ENCODE peak calls at places on chromosomes 11 and 22, in four cellular contexts. K is SK-N-SH, X is HCT116, U is K562. M is an unnamed sample.

GRCh38 chr22:40482886-40483285 is 112.5 kb downstream of the SGSM3 start:
- DNase-seq in K (no peak), U (no peak), X (no peak), M (no peak)

GRCh38 chr11:70804174-70804855 is 406.0 kb downstream of the CTTN start:
- DNase-seq in K (no peak), X (no peak), U (no peak), M (no peak)

GRCh38 chr11:78542007-78542406 is 32.7 kb downstream of the NARS2 start:
- DNase-seq in X (no peak), U (no peak), K (no peak), M (no peak)

GRCh38 chr22:37190262-37190780 is 2.3 kb upstream of the C1QTNF6 start:
- DNase-seq in K (no peak), X (no peak), U (peak; percentile 48), M (no peak)

GRCh38 chr11:46643531-46643930 is 26.2 kb downstream of the ATG13 start:
- DNase-seq in X (no peak), U (no peak), K (no peak), M (no peak)

GRCh38 chr11:26331911-26332571 is at the start of gene ANO3:
- DNase-seq in U (peak; percentile 56), K (peak; percentile 88), X (no peak), M (no peak)

GRCh38 chr11:1887451-1888346 is 4.0 kb downstream of the PRR33 start:
- DNase-seq in K (peak; percentile 14), U (no peak), X (no peak), M (no peak)

GRCh38 chr22:22895776-22896445 is 8.3 kb downstream of the IGLL5 start:
- DNase-seq in U (no peak), K (no peak), X (no peak), M (no peak)

GRCh38 chr22:17728786-17729185 is 45.5 kb downstream of the BID start:
- DNase-seq in X (no peak), K (no peak), U (no peak), M (no peak)

GRCh38 chr11:2590951-2591754 is 108.6 kb downstream of the KCNQ1OT1 start:
- DNase-seq in K (peak; percentile 14), X (no peak), U (no peak), M (no peak)

GRCh38 chr22:21582801-21583740 is 15.6 kb downstream of the UBE2L3 start:
- DNase-seq in U (no peak), K (no peak), X (no peak), M (no peak)

GRCh38 chr11:67629386-67630229 is at the start of gene NUDT8:
- DNase-seq in K (peak; percentile 87), X (peak; percentile 63), U (peak; percentile 95), M (no peak)

GRCh38 chr11:108947654-108948570 is 283.0 kb downstream of the DDX10 start:
- DNase-seq in K (no peak), X (no peak), U (peak; percentile 33), M (no peak)

GRCh38 chr11:95514386-95515145 is 275.0 kb downstream of the FAM76B start:
- DNase-seq in K (no peak), X (no peak), U (no peak), M (no peak)

GRCh38 chr11:95515379-95515778 is 274.2 kb downstream of the FAM76B start:
- DNase-seq in K (no peak), X (no peak), U (no peak), M (no peak)

GRCh38 chr11:95512682-95513081 is 276.9 kb downstream of the FAM76B start:
- DNase-seq in X (no peak), U (peak; percentile 70), K (no peak), M (no peak)

GRCh38 chr11:95508219-95508880 is 277.3 kb upstream of the SESN3 start:
- DNase-seq in K (no peak), U (no peak), X (no peak), M (no peak)

GRCh38 chr11:95512177-95512576 is 277.4 kb downstream of the FAM76B start:
- DNase-seq in X (no peak), U (no peak), K (no peak), M (no peak)
- TF ChIP-seq SIN3A in X (no peak), U (no peak), K (no peak), M (no peak)

GRCh38 chr11:59076876-59077571 is 9.1 kb upstream of the GLYATL1B start:
- DNase-seq in X (no peak), U (no peak), K (no peak), M (no peak)
- TF ChIP-seq SIN3A in X (no peak), U (no peak), K (no peak), M (no peak)

GRCh38 chr11:44030276-44030932 is 17.4 kb upstream of the ACCSL start:
- DNase-seq in X (no peak), U (no peak), K (no peak), M (no peak)
- TF ChIP-seq SIN3A in X (no peak), U (no peak), K (no peak), M (no peak)

DNA sequence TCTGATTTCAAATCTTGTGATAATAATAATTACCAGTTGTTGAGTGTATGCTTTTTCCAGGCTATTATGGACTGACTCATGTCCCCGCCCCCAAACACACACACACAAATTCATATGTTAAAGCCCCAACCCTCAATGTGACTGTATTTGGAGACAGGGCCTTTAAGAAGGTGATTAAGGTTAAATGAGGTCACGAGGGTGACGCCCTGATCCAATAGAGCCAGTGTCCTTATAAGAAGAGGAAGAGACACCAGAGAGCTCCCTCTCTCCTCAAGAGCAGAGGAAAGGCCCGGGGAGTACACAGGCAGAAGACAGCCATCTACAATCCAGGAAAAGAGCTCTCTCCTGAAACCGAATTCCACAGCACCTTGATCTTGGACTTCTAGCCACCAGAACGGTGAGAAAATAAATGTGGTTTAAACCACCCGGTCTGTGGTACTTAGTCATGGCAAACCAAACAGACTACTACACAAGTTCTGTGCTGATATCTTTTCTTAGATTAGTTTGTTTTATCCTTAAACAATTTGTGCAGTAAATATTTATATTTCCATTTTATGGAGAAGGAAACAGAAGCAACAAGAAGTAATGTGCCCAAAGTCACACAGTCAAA is 8.2 kb downstream of the TMPRSS5 start:
- DNase-seq in K (no peak), U (peak; percentile 40), X (no peak), M (no peak)
- TF ChIP-seq SIN3A in K (no peak), U (no peak), X (no peak), M (no peak)

GRCh38 chr11:118109231-118109630 is 22.5 kb upstream of the SMIM35 start:
- DNase-seq in U (no peak), X (no peak), K (no peak), M (no peak)
- TF ChIP-seq SIN3A in U (no peak), X (no peak), K (no peak), M (no peak)

GRCh38 chr11:32890843-32891656 is 1.6 kb upstream of the QSER1 start:
- DNase-seq in K (no peak), X (no peak), U (peak; percentile 12), M (no peak)
- TF ChIP-seq SIN3A in K (no peak), X (no peak), U (no peak), M (no peak)

GRCh38 chr22:38467438-38467903 is 425 bp upstream of the KDELR3 start:
- DNase-seq in K (no peak), U (peak; percentile 41), X (no peak), M (no peak)

GRCh38 chr22:38465673-38466490 is 2.0 kb upstream of the KDELR3 start:
- DNase-seq in X (no peak), K (no peak), U (no peak), M (no peak)

GRCh38 chr22:38469306-38469781 is 1.4 kb downstream of the KDELR3 start:
- DNase-seq in K (no peak), U (no peak), X (no peak), M (no peak)

GRCh38 chr22:38468761-38469305 is 937 bp downstream of the KDELR3 start:
- DNase-seq in K (no peak), U (no peak), X (no peak), M (no peak)

DNA sequence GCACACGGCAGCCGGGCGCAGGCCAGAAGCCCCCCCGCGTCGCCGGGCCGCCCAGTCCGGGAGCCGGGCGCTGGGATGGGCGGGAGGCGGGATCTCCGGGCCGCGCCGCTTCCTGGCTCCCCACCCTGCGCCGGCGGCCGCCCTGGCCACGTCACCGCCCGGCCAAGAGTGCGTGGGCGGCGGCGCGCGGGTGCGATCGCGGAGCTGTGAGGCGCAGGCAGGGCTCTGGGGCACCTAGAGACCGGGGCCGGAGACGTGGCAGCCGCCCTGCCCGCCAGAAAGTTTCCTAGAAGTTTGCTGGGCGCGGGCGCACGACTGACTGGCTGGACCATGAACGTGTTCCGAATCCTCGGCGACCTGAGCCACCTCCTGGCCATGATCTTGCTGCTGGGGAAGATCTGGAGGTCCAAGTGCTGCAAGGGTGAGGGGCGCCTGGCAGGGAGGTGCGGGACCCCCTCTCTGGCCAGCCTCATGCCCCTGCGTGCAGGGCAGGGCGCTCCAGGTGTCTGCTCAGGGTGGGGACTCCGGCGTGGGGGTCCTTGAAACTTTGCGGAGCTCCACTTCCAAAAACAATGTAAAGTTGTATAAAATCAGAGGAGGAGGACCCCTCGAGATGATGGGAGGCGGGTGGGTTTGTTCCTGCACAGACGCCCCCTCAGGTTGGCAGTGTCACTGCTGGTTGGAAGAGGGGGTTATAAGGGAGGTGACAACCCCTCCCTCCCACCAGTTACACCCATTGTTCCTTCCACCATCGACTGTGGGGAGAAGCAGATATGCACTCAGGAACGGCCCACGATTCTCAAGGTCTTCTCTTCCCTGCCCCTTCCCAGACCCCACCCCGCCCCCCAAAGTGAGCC is at the start of gene KDELR3:
- DNase-seq in K (peak; percentile 80), U (peak; percentile 79), X (peak; percentile 15), M (no peak)
- TF ChIP-seq SIN3A in K (no peak), U (no peak), X (no peak), M (no peak)

GRCh38 chr11:23555085-23555484 is 694.8 kb upstream of the CCDC179 start:
- DNase-seq in X (no peak), K (no peak), U (no peak), M (no peak)
- TF ChIP-seq SIN3A in X (no peak), K (no peak), U (no peak), M (no peak)

DNA sequence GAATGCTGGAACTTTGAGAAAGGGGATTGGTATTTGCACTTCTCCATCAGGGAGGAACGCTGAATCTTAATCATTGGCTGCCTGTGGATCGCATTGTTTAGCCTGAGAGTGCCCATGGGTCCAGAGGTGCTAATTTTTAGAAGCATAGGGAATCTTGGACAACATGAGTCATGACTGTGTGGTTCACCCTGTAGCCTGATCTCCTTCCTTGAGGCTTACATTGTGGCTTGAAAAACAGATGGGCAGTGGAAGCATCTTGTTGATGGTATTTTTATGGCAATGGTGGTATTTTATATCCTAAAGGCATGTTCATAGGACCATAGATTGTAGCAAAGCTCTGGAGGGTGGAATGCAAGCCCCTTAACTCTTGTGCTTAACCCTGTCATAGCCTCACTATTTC is 99.2 kb upstream of the DBX1 start:
- DNase-seq in X (no peak), U (no peak), K (no peak), M (no peak)
- TF ChIP-seq SIN3A in X (no peak), U (no peak), K (no peak), M (no peak)

GRCh38 chr11:3840870-3841425 is at the start of gene RHOG:
- DNase-seq in U (peak; percentile 92), X (no peak), K (peak; percentile 97), M (no peak)
- TF ChIP-seq SIN3A in U (no peak), X (peak; percentile 60), K (peak; percentile 9), M (peak; percentile 80)

M was measured in Panc1.